ENCODE peak calls at places on chromosomes 7 and 10, in nine cellular contexts. D is iris pigment epithelial cell; G is bronchial epithelial cell; L is astrocyte; B is activated CD4-positive, alpha-beta T cell treated with anti-CD3 and anti-CD28 coated beads for 4 hours; V is A549; H is mesenteric fat pad; A is Caki2; X is NK-92 treated with Interleukin-12 subunit alpha and Interleukin-12 subunit beta, amount 100 ng/mL, for 24 hours. M is an unnamed sample.

GRCh38 chr10:50503661-50504320 is 120.0 kb downstream of the SGMS1 start:
- DNase-seq in D (no peak), G (peak; percentile 97), L (no peak), B (no peak), V (no peak), H (no peak), A (no peak), X (no peak), M (no peak)

GRCh38 chr10:132524443-132525285 is 12.9 kb upstream of the INPP5A start:
- DNase-seq in D (no peak), G (no peak), L (no peak), B (no peak), V (no peak), H (no peak), A (no peak), X (no peak), M (no peak)

GRCh38 chr7:29139191-29139590 is 7.1 kb downstream of the CPVL start:
- DNase-seq in D (peak; percentile 8), G (peak; percentile 87), L (peak; percentile 62), B (no peak), V (no peak), H (no peak), A (no peak), X (no peak), M (no peak)

GRCh38 chr10:51074238-51075028 is at the start of gene PRKG1:
- DNase-seq in D (peak; percentile 64), G (peak; percentile 45), L (peak; percentile 50), B (no peak), V (peak; percentile 38), H (peak; percentile 92), A (peak; percentile 40), X (no peak), M (no peak)

GRCh38 chr10:42646214-42646613 is 7.8 kb upstream of the ZNF33B start:
- DNase-seq in D (no peak), G (no peak), L (no peak), B (no peak), V (no peak), H (no peak), A (no peak), X (no peak), M (no peak)

GRCh38 chr7:114508096-114508495 is 93.5 kb downstream of the FOXP2 start:
- DNase-seq in D (peak; percentile 28), G (peak; percentile 63), L (peak; percentile 17), B (no peak), V (no peak), H (no peak), A (no peak), X (no peak), M (no peak)

GRCh38 chr10:22931948-22932347 is 4.1 kb downstream of the ARMC3 start:
- DNase-seq in D (peak; percentile 75), G (peak; percentile 91), L (peak; percentile 57), B (no peak), V (no peak), H (no peak), A (peak; percentile 31), X (no peak), M (no peak)

GRCh38 chr7:44045226-44046014 is 918 bp downstream of the DBNL start:
- DNase-seq in D (no peak), G (peak; percentile 46), L (no peak), B (no peak), V (no peak), H (peak; percentile 26), A (no peak), X (no peak), M (no peak)

GRCh38 chr7:23266918-23267317 is 20.3 kb downstream of the GPNMB start:
- DNase-seq in D (no peak), G (no peak), L (no peak), B (no peak), V (no peak), H (no peak), A (no peak), X (no peak), M (no peak)

GRCh38 chr10:71084818-71085126 is 127.6 kb upstream of the UNC5B start:
- DNase-seq in D (no peak), G (no peak), L (no peak), B (no peak), V (no peak), H (peak; percentile 49), A (no peak), X (no peak), M (no peak)

GRCh38 chr7:24812313-24812945 is 55.2 kb upstream of the GSDME start:
- DNase-seq in D (no peak), G (peak; percentile 36), L (no peak), B (peak; percentile 33), V (peak; percentile 50), H (no peak), A (peak; percentile 54), X (no peak), M (peak; percentile 16)

GRCh38 chr10:98610855-98611254 is 164.1 kb upstream of the HPS1 start:
- DNase-seq in D (no peak), G (no peak), L (no peak), B (no peak), V (no peak), H (no peak), A (no peak), X (no peak), M (no peak)

GRCh38 chr7:156156734-156157408 is 344.6 kb upstream of the SHH start:
- DNase-seq in D (peak; percentile 26), G (no peak), L (peak; percentile 14), B (no peak), V (peak; percentile 72), H (no peak), A (peak; percentile 19), X (peak; percentile 9), M (no peak)

GRCh38 chr10:78688221-78688944 is 380.4 kb upstream of the ZMIZ1 start:
- DNase-seq in D (no peak), G (no peak), L (no peak), B (no peak), V (no peak), H (no peak), A (peak; percentile 75), X (no peak), M (no peak)

GRCh38 chr7:92623544-92623943 is 33.4 kb upstream of the FAM133B start:
- DNase-seq in D (no peak), G (no peak), L (no peak), B (no peak), V (no peak), H (no peak), A (no peak), X (no peak), M (no peak)

GRCh38 chr10:119377905-119378736 is 164.4 kb downstream of the RGS10 start:
- DNase-seq in D (no peak), G (no peak), L (peak; percentile 33), B (no peak), V (no peak), H (no peak), A (no peak), X (no peak), M (no peak)

GRCh38 chr7:135771961-135772638 is 23.5 kb upstream of the FAM180A start:
- DNase-seq in D (peak; percentile 94), G (peak; percentile 41), L (peak; percentile 90), B (no peak), V (no peak), H (no peak), A (no peak), X (peak; percentile 3), M (no peak)

GRCh38 chr7:133036290-133036689 is 45.6 kb downstream of the CHCHD3 start:
- DNase-seq in D (no peak), G (no peak), L (no peak), B (no peak), V (no peak), H (no peak), A (no peak), X (no peak), M (no peak)

GRCh38 chr10:62278461-62278910 is 9.8 kb upstream of the RTKN2 start:
- DNase-seq in D (peak; percentile 36), G (no peak), L (peak; percentile 78), B (no peak), V (no peak), H (no peak), A (peak; percentile 37), X (no peak), M (no peak)

M was measured in activated naive CD8-positive, alpha-beta T cell treated with anti-CD3 and anti-CD28 coated beads for 36 hours.